ENCODE peak calls at places on chromosomes 6 and 20, in four cellular contexts. Q is KBM-7, S is RWPE1, U is activated T-cell treated with anti-CD3 and anti-CD28 coated beads for 1 hour. G is an unnamed sample.

GRCh38 chr6:71408966-71409723 is 120.5 kb downstream of the OGFRL1 start:
- DNase-seq in Q (no peak), S (no peak), U (no peak), G (no peak)

GRCh38 chr20:1844723-1845523 is 50.3 kb upstream of the SIRPA start:
- DNase-seq in Q (peak), S (no peak), U (no peak), G (no peak)

GRCh38 chr6:116373300-116373699 is 2.6 kb downstream of the DSE start:
- DNase-seq in Q (no peak), S (no peak), U (no peak), G (no peak)

GRCh38 chr20:24118781-24119175 is 130.2 kb upstream of the GGTLC1 start:
- DNase-seq in Q (no peak), S (peak), U (no peak), G (no peak)

GRCh38 chr6:169168706-169169105 is 84.9 kb downstream of the THBS2 start:
- DNase-seq in Q (no peak), S (no peak), U (no peak), G (no peak)

GRCh38 chr20:63911171-63911570 is 16.2 kb downstream of the DNAJC5 start:
- DNase-seq in Q (no peak), S (peak), U (no peak), G (no peak)

GRCh38 chr6:82365011-82365751 is 1.6 kb downstream of the TPBG start:
- DNase-seq in Q (no peak), S (peak), U (no peak), G (no peak)

GRCh38 chr20:44491635-44492395 is 16.1 kb downstream of the TTPAL start:
- DNase-seq in Q (no peak), S (no peak), U (no peak), G (no peak)

GRCh38 chr6:33719326-33719987 is 8.0 kb upstream of the UQCC2 start:
- DNase-seq in Q (no peak), S (no peak), U (no peak), G (no peak)

GRCh38 chr20:36582821-36583220 is 9.4 kb downstream of the TGIF2 start:
- DNase-seq in Q (no peak), S (no peak), U (no peak), G (no peak)

GRCh38 chr20:37225146-37225545 is 36.5 kb downstream of the GHRH start:
- DNase-seq in Q (no peak), S (no peak), U (no peak), G (no peak)

GRCh38 chr6:158559895-158560786 is at the start of gene TMEM181:
- DNase-seq in Q (peak), S (peak), U (peak), G (peak)

GRCh38 chr6:26215200-26216014 is 128.2 kb downstream of the HFE start:
- DNase-seq in Q (peak), S (no peak), U (no peak), G (no peak)

GRCh38 chr6:44662461-44663121 is 275.1 kb downstream of the CDC5L start:
- DNase-seq in Q (no peak), S (no peak), U (no peak), G (no peak)

GRCh38 chr20:26209171-26209941 is 512.7 kb upstream of the ZNF337 start:
- DNase-seq in Q (no peak), S (no peak), U (peak), G (no peak)